ENCODE peak calls at places on chromosomes 11 and 22, in four cellular contexts. U, O, T and X are unnamed samples.
A peak's percentile ranks its signal among the peaks of the same experiment; 100 is the strongest.

GRCh38 chr22:43302462-43303109 is 40.6 kb downstream of the SCUBE1 start:
- DNase-seq in U (no peak), O (no peak), T (no peak), X (no peak)

GRCh38 chr11:10490398-10491232 is 35.6 kb downstream of the AMPD3 start:
- DNase-seq in U (no peak), O (no peak), T (no peak), X (peak; percentile 97)

GRCh38 chr11:33116535-33116934 is 44.7 kb downstream of the CSTF3 start:
- DNase-seq in U (no peak), O (no peak), T (no peak), X (peak; percentile 6)

GRCh38 chr22:36197065-36197440 is 4.6 kb downstream of the APOL4 start:
- DNase-seq in U (no peak), O (peak; percentile 74), T (no peak), X (peak; percentile 75)

GRCh38 chr11:19938051-19938856 is 222.0 kb downstream of the DBX1 start:
- DNase-seq in U (no peak), O (no peak), T (peak; percentile 29), X (peak; percentile 73)

GRCh38 chr11:121212696-121213567 is 79.6 kb upstream of the SC5D start:
- DNase-seq in U (no peak), O (no peak), T (no peak), X (no peak)

GRCh38 chr22:24809331-24809730 is 3.3 kb downstream of the SGSM1 start:
- DNase-seq in U (no peak), O (no peak), T (no peak), X (no peak)

GRCh38 chr11:85759915-85760314 is 51.0 kb downstream of the SYTL2 start:
- DNase-seq in U (no peak), O (no peak), T (no peak), X (peak; percentile 74)

GRCh38 chr11:1728281-1728680 is 22.1 kb downstream of the IFITM10 start:
- DNase-seq in U (no peak), O (no peak), T (no peak), X (no peak)

GRCh38 chr11:66969584-66970205 is 5.4 kb upstream of the C11orf86 start:
- DNase-seq in U (no peak), O (no peak), T (no peak), X (peak; percentile 86)

GRCh38 chr22:46373166-46373565 is 37.7 kb downstream of the TRMU start:
- DNase-seq in U (no peak), O (no peak), T (no peak), X (no peak)

GRCh38 chr11:8094656-8095055 is 13.6 kb downstream of the TUB start:
- DNase-seq in U (no peak), O (no peak), T (no peak), X (no peak)

GRCh38 chr11:86303257-86303656 is 1.2 kb downstream of the HIKESHI start:
- DNase-seq in U (no peak), O (no peak), T (no peak), X (no peak)

GRCh38 chr11:8363924-8364323 is 100.2 kb upstream of the LMO1 start:
- DNase-seq in U (no peak), O (no peak), T (no peak), X (peak; percentile 11)

GRCh38 chr11:89184021-89184420 is 6.3 kb downstream of the TYR start:
- DNase-seq in U (no peak), O (no peak), T (no peak), X (peak; percentile 15)

GRCh38 chr11:6855971-6856542 is 6.8 kb upstream of the OR10A2 start:
- DNase-seq in U (no peak), O (no peak), T (no peak), X (peak; percentile 68)

GRCh38 chr11:133118563-133119303 is 413.6 kb downstream of the OPCML start:
- DNase-seq in U (no peak), O (no peak), T (no peak), X (no peak)

GRCh38 chr22:23088199-23088604 is 17.9 kb downstream of the GNAZ start:
- DNase-seq in U (no peak), O (no peak), T (no peak), X (no peak)